ENCODE peak calls at places on chromosomes 12 and 14, in four cellular contexts. One of them, this sample, is unnamed.

GRCh38 chr12:55659486-55660385 is 23.0 kb downstream of the OR10P1 start:
- DNase-seq in neural progenitor cell: peak; percentile 49
- DNase-seq in ovary: peak; percentile 64
- DNase-seq in H1: no peak
- DNase-seq in this sample: no peak

GRCh38 chr14:34766611-34767010 is 52.2 kb upstream of the CFL2 start:
- DNase-seq in neural progenitor cell: no peak
- DNase-seq in ovary: no peak
- DNase-seq in H1: no peak
- DNase-seq in this sample: peak; percentile 29

GRCh38 chr14:77145975-77146740 is 4.6 kb upstream of the ZDHHC22 start:
- DNase-seq in neural progenitor cell: no peak
- DNase-seq in ovary: no peak
- DNase-seq in H1: no peak
- DNase-seq in this sample: no peak

GRCh38 chr12:56425188-56425587 is 24.0 kb downstream of the TIMELESS start:
- DNase-seq in neural progenitor cell: no peak
- DNase-seq in ovary: no peak
- DNase-seq in H1: no peak
- DNase-seq in this sample: no peak

GRCh38 chr14:103693514-103693913 is 21.7 kb downstream of the XRCC3 start:
- DNase-seq in neural progenitor cell: no peak
- DNase-seq in ovary: no peak
- DNase-seq in H1: no peak
- DNase-seq in this sample: no peak

GRCh38 chr14:32507029-32507984 is 178.2 kb downstream of the AKAP6 start:
- DNase-seq in neural progenitor cell: no peak
- DNase-seq in ovary: no peak
- DNase-seq in H1: no peak
- DNase-seq in this sample: no peak

GRCh38 chr14:101880016-101880297 is 84.4 kb upstream of the DYNC1H1 start:
- DNase-seq in neural progenitor cell: no peak
- DNase-seq in ovary: no peak
- DNase-seq in H1: no peak
- DNase-seq in this sample: no peak

GRCh38 chr12:121050725-121051124 is 11.7 kb upstream of the OASL start:
- DNase-seq in neural progenitor cell: no peak
- DNase-seq in ovary: no peak
- DNase-seq in H1: no peak
- DNase-seq in this sample: no peak

GRCh38 chr12:124939428-124940142 is 25.1 kb upstream of the UBC start:
- DNase-seq in neural progenitor cell: peak; percentile 93
- DNase-seq in ovary: peak; percentile 94
- DNase-seq in H1: peak; percentile 95
- DNase-seq in this sample: peak; percentile 94

GRCh38 chr12:116955382-116956021 is 44.8 kb downstream of the FBXW8 start:
- DNase-seq in neural progenitor cell: no peak
- DNase-seq in ovary: no peak
- DNase-seq in H1: no peak
- DNase-seq in this sample: no peak

GRCh38 chr12:110538869-110539622 is 36.9 kb downstream of the RAD9B start:
- DNase-seq in neural progenitor cell: no peak
- DNase-seq in ovary: no peak
- DNase-seq in H1: no peak
- DNase-seq in this sample: no peak

GRCh38 chr12:119008691-119009221 is 27.4 kb downstream of the SRRM4 start:
- DNase-seq in neural progenitor cell: peak; percentile 95
- DNase-seq in ovary: no peak
- DNase-seq in H1: peak; percentile 52
- DNase-seq in this sample: no peak

GRCh38 chr12:75781532-75782046 is 250.0 kb downstream of the PHLDA1 start:
- DNase-seq in neural progenitor cell: no peak
- DNase-seq in ovary: no peak
- DNase-seq in H1: no peak
- DNase-seq in this sample: no peak

GRCh38 chr14:90114554-90114953 is 52.8 kb downstream of the KCNK13 start:
- DNase-seq in neural progenitor cell: peak; percentile 34
- DNase-seq in ovary: no peak
- DNase-seq in H1: no peak
- DNase-seq in this sample: no peak

GRCh38 chr14:90545966-90546751 is 149.3 kb downstream of the CALM1 start:
- DNase-seq in neural progenitor cell: no peak
- DNase-seq in ovary: peak; percentile 20
- DNase-seq in H1: no peak
- DNase-seq in this sample: no peak

GRCh38 chr12:106282457-106283097 is 20.0 kb upstream of the TCP11L2 start:
- DNase-seq in neural progenitor cell: peak; percentile 67
- DNase-seq in ovary: peak; percentile 28
- DNase-seq in H1: peak; percentile 57
- DNase-seq in this sample: no peak

GRCh38 chr14:35855886-35856481 is 29.8 kb downstream of the BRMS1L start:
- DNase-seq in neural progenitor cell: no peak
- DNase-seq in ovary: no peak
- DNase-seq in H1: no peak
- DNase-seq in this sample: no peak

GRCh38 chr14:45810152-45810872 is 557.3 kb upstream of the MIS18BP1 start:
- DNase-seq in neural progenitor cell: peak; percentile 31
- DNase-seq in ovary: no peak
- DNase-seq in H1: no peak
- DNase-seq in this sample: no peak

GRCh38 chr12:83656004-83656403 is 969.3 kb downstream of the TMTC2 start:
- DNase-seq in neural progenitor cell: no peak
- DNase-seq in ovary: no peak
- DNase-seq in H1: no peak
- DNase-seq in this sample: no peak

GRCh38 chr12:55743131-55743921 is 404 bp downstream of the GDF11 start:
- DNase-seq in neural progenitor cell: peak; percentile 95
- DNase-seq in ovary: peak; percentile 74
- DNase-seq in H1: peak; percentile 64
- DNase-seq in this sample: no peak

GRCh38 chr14:61724133-61724532 is 28.8 kb downstream of the HIF1A start:
- DNase-seq in neural progenitor cell: no peak
- DNase-seq in ovary: no peak
- DNase-seq in H1: no peak
- DNase-seq in this sample: no peak

GRCh38 chr12:54019111-54019811 is 9.0 kb upstream of the HOXC6 start:
- DNase-seq in neural progenitor cell: peak; percentile 51
- DNase-seq in ovary: peak; percentile 71
- DNase-seq in H1: peak; percentile 68
- DNase-seq in this sample: no peak

GRCh38 chr14:64910847-64911495 is 3.3 kb upstream of the CHURC1 start:
- DNase-seq in neural progenitor cell: peak; percentile 42
- DNase-seq in ovary: no peak
- DNase-seq in H1: no peak
- DNase-seq in this sample: no peak

GRCh38 chr12:114240288-114240687 is 165.7 kb downstream of the TBX5 start:
- DNase-seq in neural progenitor cell: no peak
- DNase-seq in ovary: no peak
- DNase-seq in H1: no peak
- DNase-seq in this sample: no peak
- TF ChIP-seq CTCF in neural progenitor cell: no peak
- TF ChIP-seq CTCF in ovary: no peak
- TF ChIP-seq CTCF in H1: no peak
- TF ChIP-seq CTCF in this sample: no peak

DNA sequence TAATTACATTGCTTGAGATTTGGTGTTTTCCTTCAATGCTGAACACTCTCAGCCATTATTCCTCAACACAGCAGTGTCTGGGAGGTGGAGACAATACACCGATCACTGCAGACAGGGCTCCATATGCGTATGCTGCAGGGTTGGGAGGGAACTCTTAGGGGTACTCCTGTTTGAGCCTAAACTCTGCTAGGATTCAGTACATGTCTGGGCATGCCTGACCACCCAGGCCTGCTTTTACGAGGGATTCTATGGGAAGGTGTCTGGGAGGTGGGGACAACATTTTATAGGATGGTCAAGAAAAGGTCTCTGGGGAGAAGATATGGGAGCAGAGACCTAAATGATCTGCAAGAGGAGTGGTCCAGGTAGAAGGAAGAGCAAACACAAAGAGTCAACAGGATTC is 34.3 kb downstream of the DHRS2 start:
- DNase-seq in neural progenitor cell: no peak
- DNase-seq in ovary: no peak
- DNase-seq in H1: no peak
- DNase-seq in this sample: no peak
- TF ChIP-seq CTCF in neural progenitor cell: no peak
- TF ChIP-seq CTCF in ovary: no peak
- TF ChIP-seq CTCF in H1: no peak
- TF ChIP-seq CTCF in this sample: no peak

GRCh38 chr14:52729925-52730707 is at the start of gene STYX:
- DNase-seq in neural progenitor cell: peak; percentile 100
- DNase-seq in ovary: peak; percentile 99
- DNase-seq in H1: peak; percentile 94
- DNase-seq in this sample: peak; percentile 92
- TF ChIP-seq CTCF in neural progenitor cell: peak; percentile 11
- TF ChIP-seq CTCF in ovary: no peak
- TF ChIP-seq CTCF in H1: peak; percentile 2
- TF ChIP-seq CTCF in this sample: no peak

GRCh38 chr12:98721204-98721702 is 76.2 kb downstream of the APAF1 start:
- DNase-seq in neural progenitor cell: no peak
- DNase-seq in ovary: no peak
- DNase-seq in H1: no peak
- DNase-seq in this sample: no peak
- TF ChIP-seq CTCF in neural progenitor cell: no peak
- TF ChIP-seq CTCF in ovary: no peak
- TF ChIP-seq CTCF in H1: no peak
- TF ChIP-seq CTCF in this sample: no peak